ENCODE peak calls at places on chromosomes 7 and 10, in seven cellular contexts. G, L, J, K, A, S and T are unnamed samples.
A peak's percentile ranks its signal among the peaks of the same experiment; 100 is the strongest.

GRCh38 chr10:99329891-99330674 is 927 bp downstream of the CNNM1 start:
- DNase-seq in G (peak; percentile 4), L (no peak), J (peak; percentile 34), K (peak; percentile 48), A (peak; percentile 17), S (peak; percentile 73), T (no peak)

GRCh38 chr10:130742936-130743675 is 568.4 kb downstream of the TCERG1L start:
- DNase-seq in G (no peak), L (no peak), J (no peak), K (peak; percentile 3), A (no peak), S (peak; percentile 37), T (no peak)

GRCh38 chr7:22702516-22702915 is 24.5 kb upstream of the IL6 start:
- DNase-seq in G (peak; percentile 71), L (no peak), J (no peak), K (no peak), A (no peak), S (no peak), T (no peak)

GRCh38 chr10:70260259-70260658 is 23.5 kb downstream of the NPFFR1 start:
- DNase-seq in G (no peak), L (no peak), J (no peak), K (no peak), A (no peak), S (no peak), T (no peak)

GRCh38 chr7:40753455-40753854 is 618.6 kb downstream of the SUGCT start:
- DNase-seq in G (no peak), L (no peak), J (no peak), K (no peak), A (peak; percentile 46), S (no peak), T (no peak)

GRCh38 chr10:68367121-68367520 is 34.4 kb upstream of the PBLD start:
- DNase-seq in G (no peak), L (no peak), J (no peak), K (no peak), A (no peak), S (no peak), T (no peak)

GRCh38 chr10:48608279-48608681 is 3.4 kb upstream of the ARHGAP22 start:
- DNase-seq in G (no peak), L (no peak), J (peak; percentile 36), K (peak; percentile 32), A (peak; percentile 48), S (no peak), T (peak; percentile 77)

GRCh38 chr7:150367677-150368097 is 935 bp upstream of the REPIN1 start:
- DNase-seq in G (peak; percentile 46), L (no peak), J (peak; percentile 60), K (no peak), A (peak; percentile 72), S (no peak), T (no peak)

GRCh38 chr7:26863504-26864308 is 684 bp downstream of the SKAP2 start:
- DNase-seq in G (peak; percentile 52), L (no peak), J (no peak), K (no peak), A (peak; percentile 72), S (no peak), T (no peak)

GRCh38 chr10:117320050-117320665 is 55.1 kb downstream of the PDZD8 start:
- DNase-seq in G (peak; percentile 27), L (no peak), J (peak; percentile 43), K (no peak), A (no peak), S (no peak), T (no peak)

GRCh38 chr7:100483728-100484635 is at the start of gene NYAP1:
- DNase-seq in G (peak; percentile 27), L (peak; percentile 61), J (peak; percentile 40), K (peak; percentile 53), A (no peak), S (no peak), T (no peak)

GRCh38 chr10:79250259-79250658 is 97.0 kb upstream of the PPIF start:
- DNase-seq in G (no peak), L (no peak), J (no peak), K (peak; percentile 48), A (no peak), S (peak; percentile 96), T (no peak)

GRCh38 chr7:135940077-135941075 is 36.8 kb downstream of the MTPN start:
- DNase-seq in G (no peak), L (no peak), J (no peak), K (no peak), A (no peak), S (no peak), T (no peak)

GRCh38 chr10:8600192-8600591 is 545.7 kb downstream of the GATA3 start:
- DNase-seq in G (no peak), L (no peak), J (peak; percentile 79), K (no peak), A (peak; percentile 82), S (no peak), T (no peak)

GRCh38 chr7:157358041-157358752 is 21.4 kb downstream of the DNAJB6 start:
- DNase-seq in G (no peak), L (no peak), J (no peak), K (no peak), A (peak; percentile 37), S (no peak), T (no peak)

GRCh38 chr7:157361537-157361936 is 24.7 kb downstream of the DNAJB6 start:
- DNase-seq in G (no peak), L (no peak), J (no peak), K (no peak), A (no peak), S (no peak), T (no peak)

GRCh38 chr7:157360483-157361025 is 23.8 kb downstream of the DNAJB6 start:
- DNase-seq in G (no peak), L (no peak), J (no peak), K (no peak), A (no peak), S (no peak), T (no peak)

GRCh38 chr7:157358753-157359096 is 21.9 kb downstream of the DNAJB6 start:
- DNase-seq in G (no peak), L (no peak), J (no peak), K (no peak), A (no peak), S (no peak), T (no peak)

GRCh38 chr7:157359581-157359980 is 22.8 kb downstream of the DNAJB6 start:
- DNase-seq in G (no peak), L (no peak), J (no peak), K (no peak), A (no peak), S (no peak), T (no peak)
- H3K27ac ChIP-seq in G (no peak overlapping the region), L (no peak overlapping the region), J (peak overlapping the region; percentile 6), K (no peak overlapping the region), A (no peak overlapping the region), S (no peak overlapping the region), T (peak overlapping the region; percentile 41)

GRCh38 chr10:104935656-104936055 is 294.6 kb downstream of the SORCS3 start:
- DNase-seq in G (no peak), L (no peak), J (no peak), K (no peak), A (no peak), S (no peak), T (no peak)

GRCh38 chr10:104937528-104937927 is 296.4 kb downstream of the SORCS3 start:
- DNase-seq in G (peak; percentile 7), L (no peak), J (peak; percentile 74), K (no peak), A (peak; percentile 66), S (no peak), T (no peak)

GRCh38 chr10:104928733-104929132 is 287.6 kb downstream of the SORCS3 start:
- DNase-seq in G (no peak), L (no peak), J (no peak), K (no peak), A (no peak), S (no peak), T (no peak)

GRCh38 chr10:104931723-104932122 is 290.6 kb downstream of the SORCS3 start:
- DNase-seq in G (no peak), L (no peak), J (no peak), K (no peak), A (no peak), S (no peak), T (no peak)
- TF ChIP-seq CTCF in G (no peak), L (no peak), J (no peak), K (no peak), A (no peak), S (no peak), T (no peak)

GRCh38 chr10:114518401-114519305 is 114.4 kb upstream of the AFAP1L2 start:
- DNase-seq in G (peak; percentile 52), L (no peak), J (no peak), K (no peak), A (no peak), S (no peak), T (no peak)

GRCh38 chr10:114519306-114519669 is 115.0 kb upstream of the AFAP1L2 start:
- DNase-seq in G (no peak), L (no peak), J (peak; percentile 92), K (peak; percentile 90), A (peak; percentile 93), S (no peak), T (no peak)

GRCh38 chr10:114521250-114521649 is 116.9 kb upstream of the AFAP1L2 start:
- DNase-seq in G (no peak), L (no peak), J (no peak), K (no peak), A (no peak), S (no peak), T (no peak)

GRCh38 chr10:114520453-114520852 is 116.2 kb upstream of the AFAP1L2 start:
- DNase-seq in G (peak; percentile 92), L (no peak), J (peak; percentile 94), K (no peak), A (peak; percentile 95), S (no peak), T (no peak)

DNA sequence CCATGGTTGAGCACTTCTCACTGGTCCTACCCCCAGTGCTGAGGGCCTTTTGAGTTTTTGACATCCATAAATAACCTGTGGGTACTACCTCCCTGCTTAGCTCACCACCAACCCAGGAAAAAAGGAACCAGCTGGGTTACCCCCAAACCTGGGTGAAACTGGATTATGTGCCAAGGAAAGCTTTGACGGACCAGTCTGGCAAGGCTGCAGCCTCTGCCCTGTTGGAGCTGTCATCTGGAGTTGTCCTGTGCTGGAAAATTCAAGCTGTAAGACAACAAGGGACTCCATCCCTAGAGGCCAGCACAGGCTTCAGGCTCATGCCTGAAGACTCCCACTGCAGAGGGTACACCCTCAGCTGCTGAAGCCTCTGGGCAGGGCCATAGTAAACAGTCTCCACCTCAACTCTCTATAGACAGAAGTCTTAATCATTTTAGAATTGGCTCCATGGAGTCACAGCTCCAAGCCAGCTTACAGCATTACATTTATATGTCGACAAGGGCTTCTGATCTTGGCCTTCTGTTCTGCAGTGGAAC is 115.5 kb upstream of the AFAP1L2 start:
- DNase-seq in G (no peak), L (no peak), J (no peak), K (peak; percentile 45), A (peak; percentile 57), S (no peak), T (no peak)
- H3K27ac ChIP-seq in G (no peak overlapping the region), L (peak overlapping the region; percentile 65), J (peak overlapping the region; percentile 95), K (peak overlapping the region; percentile 84), A (peak overlapping the region; percentile 94), S (no peak overlapping the region), T (peak overlapping the region; percentile 64)

DNA sequence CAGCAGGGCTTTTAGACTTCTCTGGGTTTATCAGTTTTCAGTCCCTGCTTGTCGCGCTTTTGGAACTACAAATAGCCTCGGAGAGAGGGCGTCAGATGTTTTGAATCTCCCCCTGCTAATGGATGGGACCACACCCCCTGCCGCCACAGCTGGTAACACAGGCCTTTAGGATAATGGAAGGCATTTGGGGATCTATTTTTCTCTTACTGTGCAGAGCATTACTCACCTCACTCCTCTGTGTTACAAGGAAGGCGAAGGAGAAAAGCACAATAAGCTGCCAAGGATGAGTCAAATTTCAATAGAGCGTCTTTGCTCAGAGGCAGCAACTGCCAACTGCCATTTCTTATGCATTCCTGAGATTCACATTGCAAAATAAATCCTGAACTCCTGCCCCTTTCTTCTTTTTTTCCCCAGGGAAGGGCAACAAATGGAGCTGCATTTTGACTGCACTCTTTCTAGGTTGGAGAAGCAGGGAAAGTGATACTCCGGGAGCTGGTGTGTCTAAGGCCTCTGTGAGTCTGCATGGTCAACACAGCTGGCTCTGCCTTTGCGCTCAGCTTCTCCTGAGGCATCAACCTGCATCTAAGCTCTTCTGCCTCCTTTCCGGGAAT is 31.5 kb upstream of the SMNDC1 start:
- DNase-seq in G (peak; percentile 98), L (no peak), J (peak; percentile 93), K (no peak), A (peak; percentile 87), S (no peak), T (no peak)
- TF ChIP-seq CTCF in G (peak; percentile 17), L (no peak), J (no peak), K (no peak), A (peak; percentile 23), S (no peak), T (no peak)